ENCODE peak calls at places on chromosomes 16 and 17, in six cellular contexts. X is pancreas, Z is PC-3, E is aorta, N is tibial artery, C is heart left ventricle. T is an unnamed sample. For H3K27me3 and H3K4me1, the result is how much of the 10 kb centered on the place peaks cover.

GRCh38 chr17:142102-142661 is 4.8 kb downstream of the SCGB1C2 start:
- DNase-seq in N (peak), C (peak), E (peak), X (peak), Z (peak), T (peak)

GRCh38 chr16:5852151-5852550 is 754.6 kb upstream of the EEF2KMT start:
- DNase-seq in C (no peak), X (no peak), E (no peak), N (no peak), Z (no peak), T (no peak)

GRCh38 chr16:10326647-10327046 is 59.2 kb upstream of the ATF7IP2 start:
- DNase-seq in E (no peak), X (no peak), C (no peak), Z (no peak), N (no peak), T (no peak)

GRCh38 chr16:83482545-83483162 is 325.1 kb upstream of the HSBP1 start:
- DNase-seq in Z (no peak), C (no peak), N (no peak), E (no peak), X (no peak), T (no peak)

GRCh38 chr17:51224615-51225262 is 35.1 kb downstream of the MBTD1 start:
- DNase-seq in X (no peak), N (no peak), E (no peak), C (no peak), Z (no peak), T (no peak)

GRCh38 chr16:75491876-75492275 is 3.4 kb downstream of the CHST6 start:
- DNase-seq in X (no peak), E (no peak), N (no peak), C (no peak), Z (peak), T (no peak)

GRCh38 chr17:40903129-40903847 is 18.2 kb upstream of the KRT20 start:
- DNase-seq in Z (peak), E (no peak), C (no peak), X (no peak), N (no peak), T (no peak)

GRCh38 chr17:28792877-28793666 is 49.3 kb downstream of the TRAF4 start:
- DNase-seq in N (no peak), Z (peak), X (no peak), C (no peak), E (no peak), T (no peak)

GRCh38 chr17:59361916-59362810 is 30.7 kb downstream of the YPEL2 start:
- DNase-seq in N (peak), E (no peak), Z (peak), C (no peak), X (no peak), T (no peak)

GRCh38 chr17:51166987-51167931 is 1.0 kb downstream of the NME2 start:
- DNase-seq in N (no peak), C (peak), Z (peak), X (peak), E (peak), T (peak)

GRCh38 chr16:77660311-77660710 is 62.0 kb upstream of the NUDT7 start:
- DNase-seq in N (no peak), X (no peak), C (no peak), Z (peak), E (no peak), T (no peak)

GRCh38 chr17:32281011-32281451 is 15.4 kb downstream of the RHBDL3 start:
- DNase-seq in N (no peak), C (peak), Z (no peak), E (no peak), X (peak), T (peak)

GRCh38 chr16:31474173-31474714 is 2.3 kb downstream of the TGFB1I1 start:
- DNase-seq in Z (no peak), E (peak), C (no peak), X (no peak), N (no peak), T (no peak)

GRCh38 chr17:46802831-46803230 is 15.7 kb downstream of the WNT3 start:
- DNase-seq in N (no peak), E (no peak), C (no peak), X (no peak), Z (no peak), T (no peak)

GRCh38 chr17:44004077-44004760 is at the start of gene NAGS:
- DNase-seq in Z (peak), N (no peak), X (no peak), E (no peak), C (no peak), T (peak)

GRCh38 chr16:23967775-23968571 is 132.2 kb downstream of the PRKCB start:
- DNase-seq in X (no peak), N (no peak), E (no peak), C (no peak), Z (no peak), T (no peak)

GRCh38 chr16:87490091-87490798 is 2.6 kb downstream of the ZCCHC14 start:
- DNase-seq in C (no peak), N (no peak), E (no peak), X (no peak), Z (no peak), T (no peak)

GRCh38 chr17:80942360-80943345 is 49.0 kb upstream of the CHMP6 start:
- DNase-seq in Z (no peak), X (peak), C (peak), N (peak), E (peak), T (peak)

DNA sequence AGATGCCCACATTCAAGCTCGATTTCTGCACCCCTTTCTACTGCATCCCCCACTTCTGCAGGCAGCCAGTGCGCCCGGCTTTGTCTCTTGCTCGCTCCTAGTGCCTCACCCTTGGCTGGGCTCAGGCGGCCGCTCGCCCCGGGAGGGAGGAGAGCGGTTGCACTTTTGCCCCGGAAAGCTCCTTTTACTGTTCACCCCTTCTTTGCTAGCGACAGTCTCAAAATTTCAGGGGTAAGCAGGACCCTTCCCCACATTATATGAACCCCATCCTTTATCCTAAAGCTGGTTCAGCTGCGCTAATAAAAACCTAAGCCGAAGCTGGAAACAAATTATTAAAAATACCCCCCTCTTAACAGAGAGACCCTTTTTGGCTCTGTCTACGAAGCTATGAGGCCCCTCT is 987 bp downstream of the HOXB5 start:
- DNase-seq in E (no peak), X (no peak), C (no peak), Z (no peak), N (no peak), T (no peak)
- H3K4me3 ChIP-seq in E (no peak), X (no peak), C (peak), Z (no peak), N (no peak), T (peak)

GRCh38 chr16:67157106-67157748 is 2.5 kb downstream of the TRADD start:
- DNase-seq in Z (no peak), C (no peak), X (no peak), E (no peak), N (no peak), T (no peak)
- H3K27me3 ChIP-seq in Z (under half), C (under half), X (under half), E (under half), N (under half), T (under half)

GRCh38 chr17:17414316-17414937 is 62.4 kb upstream of the MED9 start:
- DNase-seq in N (no peak), Z (peak), X (no peak), C (no peak), E (peak), T (no peak)
- H3K4me1 ChIP-seq in N (under half), Z (half or more), X (under half), C (half or more), E (under half), T (under half)

DNA sequence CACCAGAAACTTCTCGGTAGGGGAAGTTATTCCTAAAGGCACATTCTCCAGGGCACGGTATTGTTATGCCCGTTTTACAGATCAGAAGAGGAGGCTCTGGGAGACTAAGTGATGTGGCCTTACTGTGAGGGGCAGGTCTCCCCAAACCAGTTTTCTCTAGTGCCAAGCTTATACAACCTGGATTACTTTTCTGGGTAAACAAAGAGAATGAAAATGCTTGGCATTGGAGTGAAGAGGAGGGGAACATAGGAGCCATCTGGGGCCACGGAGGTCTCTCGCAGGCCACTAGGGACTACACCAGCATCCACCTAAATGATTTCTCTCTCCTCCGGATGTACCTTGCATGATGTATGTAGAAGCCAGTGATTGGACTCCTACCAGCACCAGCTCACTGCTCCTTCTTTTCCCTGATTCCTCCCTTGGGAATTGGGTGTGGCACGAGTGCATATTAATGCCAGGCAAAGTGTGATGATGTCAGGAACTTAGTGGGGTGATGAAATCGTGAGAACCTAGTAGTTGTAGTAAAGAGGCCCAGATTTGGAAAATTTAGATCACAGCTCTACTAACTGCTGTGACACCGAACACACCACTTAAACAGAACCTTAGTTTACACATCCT is 687 bp downstream of the TOM1L1 start:
- DNase-seq in E (no peak), Z (peak), N (no peak), C (no peak), X (peak), T (peak)
- H3K4me3 ChIP-seq in E (peak), Z (no peak), N (peak), C (peak), X (peak), T (peak)

GRCh38 chr17:48453447-48453846 is 23.4 kb upstream of the SKAP1 start:
- DNase-seq in Z (no peak), X (no peak), N (no peak), E (no peak), C (no peak), T (no peak)
- H3K27me3 ChIP-seq in Z (under half), X (under half), N (half or more), E (under half), C (under half), T (under half)

GRCh38 chr16:2971985-2972784 is 3.0 kb downstream of the PAQR4 start:
- DNase-seq in X (peak), C (no peak), N (no peak), Z (no peak), E (no peak), T (no peak)
- H3K4me1 ChIP-seq in X (under half), C (under half), N (under half), Z (under half), E (under half), T (under half)

GRCh38 chr17:45425125-45425983 is 7.3 kb downstream of the ARHGAP27 start:
- DNase-seq in N (no peak), E (peak), Z (peak), C (peak), X (peak), T (peak)
- H3K4me3 ChIP-seq in N (no peak), E (no peak), Z (peak), C (peak), X (peak), T (peak)

GRCh38 chr17:66016231-66016630 is 175.7 kb downstream of the CEP112 start:
- DNase-seq in N (no peak), X (no peak), Z (no peak), E (no peak), C (no peak), T (no peak)
- H3K27me3 ChIP-seq in N (under half), X (under half), Z (under half), E (under half), C (under half), T (under half)

DNA sequence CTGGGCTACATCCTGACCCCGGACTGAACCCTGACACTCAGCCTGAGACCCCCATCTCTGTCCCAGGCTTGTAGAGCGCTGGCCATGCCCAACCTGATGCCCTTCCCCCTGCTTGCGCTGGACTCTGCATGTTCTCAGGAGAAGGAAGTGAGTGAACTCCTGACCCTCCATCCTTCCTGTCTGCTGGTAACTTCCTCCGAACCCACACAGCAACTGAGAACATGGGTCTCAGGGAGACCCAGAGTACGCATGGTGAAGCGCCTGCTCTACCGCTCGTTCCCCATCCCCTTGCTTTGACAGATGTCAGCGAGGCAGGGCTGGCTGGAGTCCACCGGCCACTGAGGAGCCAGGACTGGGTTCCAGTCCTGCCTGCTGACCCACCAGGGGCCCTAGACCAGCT is 6.1 kb downstream of the CAMKK1 start:
- DNase-seq in C (no peak), N (no peak), X (no peak), Z (no peak), E (peak), T (peak)
- H3K4me1 ChIP-seq in C (half or more), N (under half), X (under half), Z (under half), E (under half), T (under half)